ENCODE peak calls at places on chromosomes 13 and 19, in ten cellular contexts. One of them, this sample, is unnamed.

GRCh38 chr19:50912727-50913716 is 1.8 kb upstream of the KLK4 start:
- ATAC-seq in naive thymus-derived CD8-positive, alpha-beta T cell: no peak
- ATAC-seq in activated T-helper 17 cell treated with anti-CD3 and anti-CD28 coated beads, Interleukin-2, amount 50 U/mL, for 72 hours: peak
- ATAC-seq in aorta: no peak
- ATAC-seq in right cardiac atrium: no peak
- ATAC-seq in T-helper 17 cell: no peak
- ATAC-seq in upper lobe of right lung: peak
- ATAC-seq in activated T-cell treated with anti-CD3 and anti-CD28 coated beads, Interleukin-2, amount 50 U/mL, for 72 hours: peak
- ATAC-seq in Right ventricle myocardium superior: no peak
- ATAC-seq in CD8-positive, alpha-beta T cell: no peak
- ATAC-seq in this sample: no peak

GRCh38 chr13:56907766-56908165 is 233.0 kb upstream of the PRR20A start:
- ATAC-seq in naive thymus-derived CD8-positive, alpha-beta T cell: no peak
- ATAC-seq in activated T-helper 17 cell treated with anti-CD3 and anti-CD28 coated beads, Interleukin-2, amount 50 U/mL, for 72 hours: no peak
- ATAC-seq in aorta: no peak
- ATAC-seq in right cardiac atrium: no peak
- ATAC-seq in T-helper 17 cell: no peak
- ATAC-seq in upper lobe of right lung: no peak
- ATAC-seq in activated T-cell treated with anti-CD3 and anti-CD28 coated beads, Interleukin-2, amount 50 U/mL, for 72 hours: no peak
- ATAC-seq in Right ventricle myocardium superior: no peak
- ATAC-seq in CD8-positive, alpha-beta T cell: no peak
- ATAC-seq in this sample: no peak

GRCh38 chr19:43623889-43624670 is 4.7 kb upstream of the ZNF428 start:
- ATAC-seq in naive thymus-derived CD8-positive, alpha-beta T cell: no peak
- ATAC-seq in activated T-helper 17 cell treated with anti-CD3 and anti-CD28 coated beads, Interleukin-2, amount 50 U/mL, for 72 hours: no peak
- ATAC-seq in aorta: no peak
- ATAC-seq in right cardiac atrium: no peak
- ATAC-seq in T-helper 17 cell: no peak
- ATAC-seq in upper lobe of right lung: no peak
- ATAC-seq in activated T-cell treated with anti-CD3 and anti-CD28 coated beads, Interleukin-2, amount 50 U/mL, for 72 hours: no peak
- ATAC-seq in Right ventricle myocardium superior: no peak
- ATAC-seq in CD8-positive, alpha-beta T cell: no peak
- ATAC-seq in this sample: no peak

GRCh38 chr13:24148414-24149305 is 11.9 kb upstream of the SPATA13 start:
- ATAC-seq in naive thymus-derived CD8-positive, alpha-beta T cell: no peak
- ATAC-seq in activated T-helper 17 cell treated with anti-CD3 and anti-CD28 coated beads, Interleukin-2, amount 50 U/mL, for 72 hours: peak
- ATAC-seq in aorta: no peak
- ATAC-seq in right cardiac atrium: peak
- ATAC-seq in T-helper 17 cell: no peak
- ATAC-seq in upper lobe of right lung: peak
- ATAC-seq in activated T-cell treated with anti-CD3 and anti-CD28 coated beads, Interleukin-2, amount 50 U/mL, for 72 hours: no peak
- ATAC-seq in Right ventricle myocardium superior: no peak
- ATAC-seq in CD8-positive, alpha-beta T cell: no peak
- ATAC-seq in this sample: peak

GRCh38 chr19:40627486-40628279 is 26.5 kb downstream of the LTBP4 start:
- ATAC-seq in naive thymus-derived CD8-positive, alpha-beta T cell: no peak
- ATAC-seq in activated T-helper 17 cell treated with anti-CD3 and anti-CD28 coated beads, Interleukin-2, amount 50 U/mL, for 72 hours: peak
- ATAC-seq in aorta: no peak
- ATAC-seq in right cardiac atrium: peak
- ATAC-seq in T-helper 17 cell: no peak
- ATAC-seq in upper lobe of right lung: no peak
- ATAC-seq in activated T-cell treated with anti-CD3 and anti-CD28 coated beads, Interleukin-2, amount 50 U/mL, for 72 hours: no peak
- ATAC-seq in Right ventricle myocardium superior: no peak
- ATAC-seq in CD8-positive, alpha-beta T cell: no peak
- ATAC-seq in this sample: no peak

GRCh38 chr13:78604782-78605611 is 1.6 kb upstream of the POU4F1 start:
- ATAC-seq in naive thymus-derived CD8-positive, alpha-beta T cell: no peak
- ATAC-seq in activated T-helper 17 cell treated with anti-CD3 and anti-CD28 coated beads, Interleukin-2, amount 50 U/mL, for 72 hours: no peak
- ATAC-seq in aorta: no peak
- ATAC-seq in right cardiac atrium: no peak
- ATAC-seq in T-helper 17 cell: no peak
- ATAC-seq in upper lobe of right lung: no peak
- ATAC-seq in activated T-cell treated with anti-CD3 and anti-CD28 coated beads, Interleukin-2, amount 50 U/mL, for 72 hours: no peak
- ATAC-seq in Right ventricle myocardium superior: no peak
- ATAC-seq in CD8-positive, alpha-beta T cell: no peak
- ATAC-seq in this sample: no peak

GRCh38 chr19:16222806-16223205 is 25.1 kb downstream of the AP1M1 start:
- ATAC-seq in naive thymus-derived CD8-positive, alpha-beta T cell: no peak
- ATAC-seq in activated T-helper 17 cell treated with anti-CD3 and anti-CD28 coated beads, Interleukin-2, amount 50 U/mL, for 72 hours: no peak
- ATAC-seq in aorta: no peak
- ATAC-seq in right cardiac atrium: no peak
- ATAC-seq in T-helper 17 cell: no peak
- ATAC-seq in upper lobe of right lung: no peak
- ATAC-seq in activated T-cell treated with anti-CD3 and anti-CD28 coated beads, Interleukin-2, amount 50 U/mL, for 72 hours: no peak
- ATAC-seq in Right ventricle myocardium superior: no peak
- ATAC-seq in CD8-positive, alpha-beta T cell: no peak
- ATAC-seq in this sample: no peak

GRCh38 chr13:32830632-32831031 is 185.6 kb upstream of the KL start:
- ATAC-seq in naive thymus-derived CD8-positive, alpha-beta T cell: no peak
- ATAC-seq in activated T-helper 17 cell treated with anti-CD3 and anti-CD28 coated beads, Interleukin-2, amount 50 U/mL, for 72 hours: no peak
- ATAC-seq in aorta: no peak
- ATAC-seq in right cardiac atrium: no peak
- ATAC-seq in T-helper 17 cell: no peak
- ATAC-seq in upper lobe of right lung: no peak
- ATAC-seq in activated T-cell treated with anti-CD3 and anti-CD28 coated beads, Interleukin-2, amount 50 U/mL, for 72 hours: peak
- ATAC-seq in Right ventricle myocardium superior: no peak
- ATAC-seq in CD8-positive, alpha-beta T cell: no peak
- ATAC-seq in this sample: no peak

GRCh38 chr19:34480971-34481821 is at the start of gene WTIP:
- ATAC-seq in naive thymus-derived CD8-positive, alpha-beta T cell: no peak
- ATAC-seq in activated T-helper 17 cell treated with anti-CD3 and anti-CD28 coated beads, Interleukin-2, amount 50 U/mL, for 72 hours: no peak
- ATAC-seq in aorta: peak
- ATAC-seq in right cardiac atrium: peak
- ATAC-seq in T-helper 17 cell: no peak
- ATAC-seq in upper lobe of right lung: peak
- ATAC-seq in activated T-cell treated with anti-CD3 and anti-CD28 coated beads, Interleukin-2, amount 50 U/mL, for 72 hours: peak
- ATAC-seq in Right ventricle myocardium superior: peak
- ATAC-seq in CD8-positive, alpha-beta T cell: no peak
- ATAC-seq in this sample: peak

GRCh38 chr13:46057251-46058015 is 4.9 kb upstream of the ZC3H13 start:
- ATAC-seq in naive thymus-derived CD8-positive, alpha-beta T cell: no peak
- ATAC-seq in activated T-helper 17 cell treated with anti-CD3 and anti-CD28 coated beads, Interleukin-2, amount 50 U/mL, for 72 hours: no peak
- ATAC-seq in aorta: no peak
- ATAC-seq in right cardiac atrium: no peak
- ATAC-seq in T-helper 17 cell: no peak
- ATAC-seq in upper lobe of right lung: peak
- ATAC-seq in activated T-cell treated with anti-CD3 and anti-CD28 coated beads, Interleukin-2, amount 50 U/mL, for 72 hours: no peak
- ATAC-seq in Right ventricle myocardium superior: no peak
- ATAC-seq in CD8-positive, alpha-beta T cell: no peak
- ATAC-seq in this sample: no peak

GRCh38 chr13:34571716-34572115 is 370.4 kb upstream of the NBEA start:
- ATAC-seq in naive thymus-derived CD8-positive, alpha-beta T cell: no peak
- ATAC-seq in activated T-helper 17 cell treated with anti-CD3 and anti-CD28 coated beads, Interleukin-2, amount 50 U/mL, for 72 hours: no peak
- ATAC-seq in aorta: no peak
- ATAC-seq in right cardiac atrium: no peak
- ATAC-seq in T-helper 17 cell: no peak
- ATAC-seq in upper lobe of right lung: no peak
- ATAC-seq in activated T-cell treated with anti-CD3 and anti-CD28 coated beads, Interleukin-2, amount 50 U/mL, for 72 hours: no peak
- ATAC-seq in Right ventricle myocardium superior: no peak
- ATAC-seq in CD8-positive, alpha-beta T cell: no peak
- ATAC-seq in this sample: no peak

GRCh38 chr13:25633108-25633507 is 261.3 kb downstream of the ATP8A2 start:
- ATAC-seq in naive thymus-derived CD8-positive, alpha-beta T cell: no peak
- ATAC-seq in activated T-helper 17 cell treated with anti-CD3 and anti-CD28 coated beads, Interleukin-2, amount 50 U/mL, for 72 hours: no peak
- ATAC-seq in aorta: no peak
- ATAC-seq in right cardiac atrium: no peak
- ATAC-seq in T-helper 17 cell: no peak
- ATAC-seq in upper lobe of right lung: no peak
- ATAC-seq in activated T-cell treated with anti-CD3 and anti-CD28 coated beads, Interleukin-2, amount 50 U/mL, for 72 hours: no peak
- ATAC-seq in Right ventricle myocardium superior: no peak
- ATAC-seq in CD8-positive, alpha-beta T cell: no peak
- ATAC-seq in this sample: no peak

GRCh38 chr13:67100723-67101122 is 129.4 kb downstream of the PCDH9 start:
- ATAC-seq in naive thymus-derived CD8-positive, alpha-beta T cell: no peak
- ATAC-seq in activated T-helper 17 cell treated with anti-CD3 and anti-CD28 coated beads, Interleukin-2, amount 50 U/mL, for 72 hours: no peak
- ATAC-seq in aorta: no peak
- ATAC-seq in right cardiac atrium: no peak
- ATAC-seq in T-helper 17 cell: no peak
- ATAC-seq in upper lobe of right lung: no peak
- ATAC-seq in activated T-cell treated with anti-CD3 and anti-CD28 coated beads, Interleukin-2, amount 50 U/mL, for 72 hours: no peak
- ATAC-seq in Right ventricle myocardium superior: no peak
- ATAC-seq in CD8-positive, alpha-beta T cell: no peak
- ATAC-seq in this sample: no peak

GRCh38 chr19:19528721-19529490 is at the start of gene YJEFN3:
- ATAC-seq in naive thymus-derived CD8-positive, alpha-beta T cell: no peak
- ATAC-seq in activated T-helper 17 cell treated with anti-CD3 and anti-CD28 coated beads, Interleukin-2, amount 50 U/mL, for 72 hours: no peak
- ATAC-seq in aorta: no peak
- ATAC-seq in right cardiac atrium: peak
- ATAC-seq in T-helper 17 cell: no peak
- ATAC-seq in upper lobe of right lung: no peak
- ATAC-seq in activated T-cell treated with anti-CD3 and anti-CD28 coated beads, Interleukin-2, amount 50 U/mL, for 72 hours: no peak
- ATAC-seq in Right ventricle myocardium superior: peak
- ATAC-seq in CD8-positive, alpha-beta T cell: no peak
- ATAC-seq in this sample: peak

GRCh38 chr13:23867027-23867491 is 22.1 kb downstream of the MIPEP start:
- ATAC-seq in naive thymus-derived CD8-positive, alpha-beta T cell: no peak
- ATAC-seq in activated T-helper 17 cell treated with anti-CD3 and anti-CD28 coated beads, Interleukin-2, amount 50 U/mL, for 72 hours: no peak
- ATAC-seq in aorta: no peak
- ATAC-seq in right cardiac atrium: no peak
- ATAC-seq in T-helper 17 cell: no peak
- ATAC-seq in upper lobe of right lung: peak
- ATAC-seq in activated T-cell treated with anti-CD3 and anti-CD28 coated beads, Interleukin-2, amount 50 U/mL, for 72 hours: no peak
- ATAC-seq in Right ventricle myocardium superior: no peak
- ATAC-seq in CD8-positive, alpha-beta T cell: no peak
- ATAC-seq in this sample: no peak

GRCh38 chr13:40318366-40318765 is 348.1 kb downstream of the FOXO1 start:
- ATAC-seq in naive thymus-derived CD8-positive, alpha-beta T cell: no peak
- ATAC-seq in activated T-helper 17 cell treated with anti-CD3 and anti-CD28 coated beads, Interleukin-2, amount 50 U/mL, for 72 hours: no peak
- ATAC-seq in aorta: no peak
- ATAC-seq in right cardiac atrium: peak
- ATAC-seq in T-helper 17 cell: no peak
- ATAC-seq in upper lobe of right lung: no peak
- ATAC-seq in activated T-cell treated with anti-CD3 and anti-CD28 coated beads, Interleukin-2, amount 50 U/mL, for 72 hours: no peak
- ATAC-seq in Right ventricle myocardium superior: peak
- ATAC-seq in CD8-positive, alpha-beta T cell: no peak
- ATAC-seq in this sample: no peak

GRCh38 chr19:16372065-16372915 is 47.7 kb downstream of the KLF2 start:
- ATAC-seq in naive thymus-derived CD8-positive, alpha-beta T cell: no peak
- ATAC-seq in activated T-helper 17 cell treated with anti-CD3 and anti-CD28 coated beads, Interleukin-2, amount 50 U/mL, for 72 hours: peak
- ATAC-seq in aorta: no peak
- ATAC-seq in right cardiac atrium: no peak
- ATAC-seq in T-helper 17 cell: no peak
- ATAC-seq in upper lobe of right lung: no peak
- ATAC-seq in activated T-cell treated with anti-CD3 and anti-CD28 coated beads, Interleukin-2, amount 50 U/mL, for 72 hours: peak
- ATAC-seq in Right ventricle myocardium superior: no peak
- ATAC-seq in CD8-positive, alpha-beta T cell: no peak
- ATAC-seq in this sample: no peak

GRCh38 chr13:44747179-44747578 is 171.0 kb upstream of the TSC22D1 start:
- ATAC-seq in naive thymus-derived CD8-positive, alpha-beta T cell: no peak
- ATAC-seq in activated T-helper 17 cell treated with anti-CD3 and anti-CD28 coated beads, Interleukin-2, amount 50 U/mL, for 72 hours: no peak
- ATAC-seq in aorta: no peak
- ATAC-seq in right cardiac atrium: peak
- ATAC-seq in T-helper 17 cell: no peak
- ATAC-seq in upper lobe of right lung: peak
- ATAC-seq in activated T-cell treated with anti-CD3 and anti-CD28 coated beads, Interleukin-2, amount 50 U/mL, for 72 hours: no peak
- ATAC-seq in Right ventricle myocardium superior: peak
- ATAC-seq in CD8-positive, alpha-beta T cell: no peak
- ATAC-seq in this sample: no peak

GRCh38 chr13:27137759-27138158 is 33.9 kb downstream of the USP12 start:
- ATAC-seq in naive thymus-derived CD8-positive, alpha-beta T cell: no peak
- ATAC-seq in activated T-helper 17 cell treated with anti-CD3 and anti-CD28 coated beads, Interleukin-2, amount 50 U/mL, for 72 hours: no peak
- ATAC-seq in aorta: no peak
- ATAC-seq in right cardiac atrium: peak
- ATAC-seq in T-helper 17 cell: no peak
- ATAC-seq in upper lobe of right lung: no peak
- ATAC-seq in activated T-cell treated with anti-CD3 and anti-CD28 coated beads, Interleukin-2, amount 50 U/mL, for 72 hours: no peak
- ATAC-seq in Right ventricle myocardium superior: peak
- ATAC-seq in CD8-positive, alpha-beta T cell: no peak
- ATAC-seq in this sample: no peak

GRCh38 chr13:106753241-106753640 is 185.3 kb upstream of the ARGLU1 start:
- ATAC-seq in naive thymus-derived CD8-positive, alpha-beta T cell: no peak
- ATAC-seq in activated T-helper 17 cell treated with anti-CD3 and anti-CD28 coated beads, Interleukin-2, amount 50 U/mL, for 72 hours: no peak
- ATAC-seq in aorta: no peak
- ATAC-seq in right cardiac atrium: peak
- ATAC-seq in T-helper 17 cell: no peak
- ATAC-seq in upper lobe of right lung: peak
- ATAC-seq in activated T-cell treated with anti-CD3 and anti-CD28 coated beads, Interleukin-2, amount 50 U/mL, for 72 hours: no peak
- ATAC-seq in Right ventricle myocardium superior: no peak
- ATAC-seq in CD8-positive, alpha-beta T cell: no peak
- ATAC-seq in this sample: peak

GRCh38 chr19:7789447-7789846 is 26.4 kb downstream of the CLEC4M start:
- ATAC-seq in naive thymus-derived CD8-positive, alpha-beta T cell: peak
- ATAC-seq in activated T-helper 17 cell treated with anti-CD3 and anti-CD28 coated beads, Interleukin-2, amount 50 U/mL, for 72 hours: no peak
- ATAC-seq in aorta: no peak
- ATAC-seq in right cardiac atrium: no peak
- ATAC-seq in T-helper 17 cell: peak
- ATAC-seq in upper lobe of right lung: peak
- ATAC-seq in activated T-cell treated with anti-CD3 and anti-CD28 coated beads, Interleukin-2, amount 50 U/mL, for 72 hours: no peak
- ATAC-seq in Right ventricle myocardium superior: no peak
- ATAC-seq in CD8-positive, alpha-beta T cell: peak
- ATAC-seq in this sample: no peak